ENCODE peak calls at places on chromosomes 7 and 10, in six cellular contexts. B is HCT116, C is K562, P is WTC11, F is GM12878, T is HepG2. G is an unnamed sample.

GRCh38 chr10:61153766-61154165 is 209.8 kb upstream of the RHOBTB1 start:
- DNase-seq in B (no peak), C (no peak), P (no peak), F (no peak), T (no peak), G (no peak)

GRCh38 chr7:25148772-25149575 is 23.9 kb upstream of the CYCS start:
- DNase-seq in B (no peak), C (no peak), P (no peak), F (no peak), T (no peak), G (no peak)

GRCh38 chr10:14812271-14812670 is 25.6 kb downstream of the CDNF start:
- DNase-seq in B (no peak), C (no peak), P (no peak), F (no peak), T (peak; percentile 74), G (no peak)

GRCh38 chr7:134712196-134712595 is 65.5 kb downstream of the BPGM start:
- DNase-seq in B (no peak), C (no peak), P (no peak), F (no peak), T (no peak), G (no peak)

GRCh38 chr10:55786461-55786860 is 574.6 kb downstream of the ZWINT start:
- DNase-seq in B (no peak), C (no peak), P (no peak), F (no peak), T (no peak), G (no peak)

GRCh38 chr10:91164520-91165065 is 55.9 kb upstream of the PCGF5 start:
- DNase-seq in B (no peak), C (no peak), P (no peak), F (no peak), T (no peak), G (no peak)

GRCh38 chr7:111168182-111168581 is 77.3 kb downstream of the LRRN3 start:
- DNase-seq in B (no peak), C (no peak), P (no peak), F (no peak), T (no peak), G (no peak)

GRCh38 chr7:138089080-138089901 is 13.0 kb downstream of the AKR1D1 start:
- DNase-seq in B (no peak), C (no peak), P (no peak), F (no peak), T (peak; percentile 48), G (no peak)

GRCh38 chr10:63256047-63256773 is 123.1 kb downstream of the NRBF2 start:
- DNase-seq in B (no peak), C (no peak), P (no peak), F (no peak), T (no peak), G (no peak)

GRCh38 chr7:41220275-41220674 is 482.6 kb downstream of the INHBA start:
- DNase-seq in B (no peak), C (no peak), P (no peak), F (no peak), T (no peak), G (no peak)

GRCh38 chr10:72316748-72317435 is 37.8 kb downstream of the DNAJB12 start:
- DNase-seq in B (no peak), C (peak; percentile 77), P (no peak), F (no peak), T (peak; percentile 73), G (no peak)

GRCh38 chr10:4545077-4545476 is 280.9 kb upstream of the AKR1E2 start:
- DNase-seq in B (no peak), C (no peak), P (no peak), F (no peak), T (no peak), G (no peak)

GRCh38 chr10:33661580-33662269 is 327.3 kb upstream of the NRP1 start:
- DNase-seq in B (no peak), C (no peak), P (no peak), F (no peak), T (peak; percentile 41), G (no peak)

GRCh38 chr10:96618648-96619047 is 31.8 kb upstream of the TM9SF3 start:
- DNase-seq in B (no peak), C (no peak), P (no peak), F (no peak), T (no peak), G (no peak)

GRCh38 chr7:105759670-105760548 is 116.5 kb downstream of the ATXN7L1 start:
- DNase-seq in B (peak; percentile 45), C (peak; percentile 38), P (peak; percentile 38), F (no peak), T (peak; percentile 41), G (peak; percentile 15)

GRCh38 chr7:114652041-114652440 is 237.4 kb downstream of the FOXP2 start:
- DNase-seq in B (no peak), C (no peak), P (no peak), F (no peak), T (no peak), G (no peak)

GRCh38 chr7:127114739-127115265 is 137.9 kb downstream of the GRM8 start:
- DNase-seq in B (no peak), C (no peak), P (no peak), F (no peak), T (no peak), G (no peak)

GRCh38 chr7:148142660-148143248 is 447.8 kb upstream of the C7orf33 start:
- DNase-seq in B (peak; percentile 21), C (no peak), P (no peak), F (no peak), T (peak; percentile 26), G (peak; percentile 57)

GRCh38 chr7:15305002-15305600 is 256.7 kb downstream of the AGMO start:
- DNase-seq in B (peak; percentile 33), C (peak; percentile 19), P (peak; percentile 48), F (no peak), T (peak; percentile 33), G (peak; percentile 34)

GRCh38 chr10:14405076-14406065 is 74.6 kb upstream of the FRMD4A start:
- DNase-seq in B (no peak), C (no peak), P (no peak), F (no peak), T (no peak), G (no peak)

GRCh38 chr7:158111556-158111880 is 476.1 kb downstream of the PTPRN2 start:
- DNase-seq in B (no peak), C (no peak), P (no peak), F (no peak), T (no peak), G (no peak)

GRCh38 chr10:104779701-104780100 is 138.6 kb downstream of the SORCS3 start:
- DNase-seq in B (no peak), C (no peak), P (no peak), F (no peak), T (no peak), G (no peak)

GRCh38 chr10:17290226-17290625 is 62.2 kb downstream of the VIM start:
- DNase-seq in B (peak; percentile 50), C (peak; percentile 21), P (no peak), F (no peak), T (no peak), G (peak; percentile 31)
- TF ChIP-seq SP1 in B (peak; percentile 12), C (no peak), P (no peak), F (no peak), T (no peak), G (no peak)

GRCh38 chr10:52526251-52526823 is 212.3 kb downstream of the DKK1 start:
- DNase-seq in B (no peak), C (no peak), P (no peak), F (no peak), T (no peak), G (no peak)

GRCh38 chr10:52523696-52524095 is 209.6 kb downstream of the DKK1 start:
- DNase-seq in B (no peak), C (no peak), P (no peak), F (no peak), T (no peak), G (no peak)

DNA sequence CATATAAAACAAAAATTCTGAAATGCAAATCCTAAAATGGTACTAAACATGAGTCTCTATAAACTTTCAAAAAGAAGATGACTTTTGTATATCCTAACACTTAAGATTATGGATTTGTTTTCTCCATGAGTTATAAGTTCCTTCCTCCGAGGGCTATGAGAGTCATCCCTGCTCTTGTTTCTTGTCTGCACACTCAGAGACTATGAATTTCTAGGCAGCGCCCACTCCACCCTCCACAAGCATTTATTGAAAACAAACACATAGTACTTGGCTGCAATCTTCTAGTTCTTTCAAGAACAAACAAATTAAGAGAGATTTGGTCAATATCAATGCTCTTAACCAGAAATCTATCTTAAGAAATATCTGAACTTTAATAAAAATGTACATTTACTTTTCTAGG is 211.7 kb downstream of the DKK1 start:
- DNase-seq in B (no peak), C (no peak), P (no peak), F (no peak), T (no peak), G (no peak)
- TF ChIP-seq SP1 in B (no peak), C (no peak), P (no peak), F (no peak), T (no peak), G (no peak)

DNA sequence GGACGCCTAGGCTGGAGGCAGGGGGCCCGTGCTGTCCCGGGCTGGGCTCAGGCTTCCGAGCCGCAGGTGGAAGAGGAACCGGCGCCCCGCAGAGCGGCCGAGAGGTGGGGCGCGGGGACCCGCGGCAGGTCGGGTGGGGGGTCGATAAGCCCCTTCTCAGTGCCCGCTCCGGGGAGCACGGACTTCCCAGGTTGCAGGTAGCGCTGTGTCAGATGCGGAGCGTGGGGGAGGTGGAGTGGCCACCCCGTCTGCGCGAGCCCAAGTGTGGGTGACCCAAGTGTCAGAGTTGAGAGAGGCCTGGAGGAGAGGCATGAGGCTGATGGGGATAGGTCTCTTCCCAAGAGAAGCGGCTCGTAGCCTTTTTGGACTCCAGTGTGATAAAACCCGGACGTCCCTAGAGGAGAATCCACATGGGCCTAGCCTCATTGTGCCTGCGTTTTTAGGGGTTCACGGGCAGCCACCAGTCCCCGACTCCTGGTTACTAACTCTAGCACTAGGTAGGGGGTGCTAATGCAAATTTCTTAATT is 580 bp downstream of the EEPD1 start:
- DNase-seq in B (no peak), C (no peak), P (no peak), F (no peak), T (no peak), G (no peak)
- TF ChIP-seq SP1 in B (no peak), C (no peak), P (no peak), F (no peak), T (no peak), G (no peak)

DNA sequence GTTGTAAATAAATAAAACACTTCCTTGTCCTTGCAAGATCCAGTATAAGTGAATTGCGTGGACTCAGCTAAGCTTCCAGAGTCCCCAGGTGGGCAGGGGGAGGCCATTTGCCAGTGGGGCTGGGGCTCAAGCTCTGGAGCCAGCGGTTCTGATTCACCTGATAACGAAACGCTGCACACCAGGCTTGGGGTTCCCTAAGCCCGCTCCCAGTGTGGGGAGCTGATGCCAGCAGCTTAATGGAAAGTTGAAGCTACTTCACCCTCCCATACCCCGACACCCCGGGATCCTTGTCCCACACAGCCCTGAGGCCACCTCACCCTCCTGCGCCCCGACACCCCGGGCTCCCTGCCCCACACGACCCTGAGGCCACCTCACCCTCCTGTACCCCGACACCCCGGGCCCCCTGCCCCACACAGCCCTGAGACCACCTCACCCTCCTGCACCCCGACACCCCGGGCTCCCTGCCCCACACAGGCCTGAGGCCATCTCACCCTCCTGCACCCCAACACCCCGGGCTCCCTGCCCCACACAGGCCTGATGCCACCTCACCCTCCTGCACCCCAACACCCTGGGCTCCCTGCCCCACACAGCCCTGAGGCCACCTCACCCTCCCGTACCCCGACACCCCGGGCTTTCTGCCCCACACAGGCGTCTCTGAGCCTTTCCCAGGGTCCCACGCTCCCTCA is 30.8 kb downstream of the FKBP6 start:
- DNase-seq in B (no peak), C (no peak), P (no peak), F (no peak), T (no peak), G (no peak)
- TF ChIP-seq SP1 in B (no peak), C (no peak), P (no peak), F (no peak), T (no peak), G (no peak)

GRCh38 chr7:83347836-83348482 is 185.3 kb upstream of the PCLO start:
- DNase-seq in B (no peak), C (no peak), P (no peak), F (no peak), T (no peak), G (peak; percentile 41)
- TF ChIP-seq SP1 in B (no peak), C (no peak), P (no peak), F (no peak), T (no peak), G (no peak)